ENCODE peak calls at places on chromosomes 3 and 15, in six cellular contexts. U is ovary, Z is mammary epithelial cell, F is SK-N-SH, V is psoas muscle, I is upper lobe of right lung. H is an unnamed sample.

GRCh38 chr3:130968231-130968630 is 58.4 kb downstream of the ASTE1 start:
- DNase-seq in U (no peak), Z (no peak), F (no peak), V (no peak), I (no peak), H (no peak)

GRCh38 chr3:47163990-47164848 is at the start of gene SETD2:
- DNase-seq in U (peak; percentile 95), Z (peak; percentile 91), F (peak; percentile 97), V (peak; percentile 99), I (peak; percentile 98), H (peak; percentile 94)

GRCh38 chr3:30518201-30518864 is 88.1 kb upstream of the TGFBR2 start:
- DNase-seq in U (peak; percentile 48), Z (no peak), F (no peak), V (no peak), I (no peak), H (peak; percentile 80)

GRCh38 chr3:33152363-33153360 is 38.8 kb downstream of the CRTAP start:
- DNase-seq in U (no peak), Z (peak; percentile 45), F (no peak), V (no peak), I (no peak), H (no peak)

GRCh38 chr15:79897701-79898113 is 893 bp upstream of the MTHFS start:
- DNase-seq in U (no peak), Z (no peak), F (no peak), V (no peak), I (no peak), H (no peak)

GRCh38 chr3:83622526-83622925 is 1336.3 kb upstream of the CADM2 start:
- DNase-seq in U (no peak), Z (no peak), F (no peak), V (no peak), I (no peak), H (no peak)

GRCh38 chr3:36434682-36435426 is 54.5 kb downstream of the STAC start:
- DNase-seq in U (no peak), Z (peak; percentile 35), F (no peak), V (no peak), I (no peak), H (no peak)

GRCh38 chr15:100781061-100781960 is 98.3 kb upstream of the ALDH1A3 start:
- DNase-seq in U (peak; percentile 9), Z (no peak), F (peak; percentile 88), V (no peak), I (peak; percentile 37), H (peak; percentile 11)

GRCh38 chr3:104514776-104515175 is 851.9 kb upstream of the ALCAM start:
- DNase-seq in U (no peak), Z (no peak), F (no peak), V (no peak), I (no peak), H (no peak)

GRCh38 chr3:81689617-81690016 is 71.8 kb downstream of the GBE1 start:
- DNase-seq in U (no peak), Z (no peak), F (no peak), V (no peak), I (no peak), H (no peak)

GRCh38 chr15:63818191-63818590 is 15.6 kb downstream of the HERC1 start:
- DNase-seq in U (no peak), Z (no peak), F (no peak), V (no peak), I (no peak), H (no peak)

GRCh38 chr15:63815211-63815610 is 18.5 kb downstream of the HERC1 start:
- DNase-seq in U (no peak), Z (no peak), F (no peak), V (no peak), I (no peak), H (no peak)

GRCh38 chr15:63818628-63819027 is 15.1 kb downstream of the HERC1 start:
- DNase-seq in U (no peak), Z (no peak), F (no peak), V (no peak), I (no peak), H (no peak)

GRCh38 chr15:63819645-63820044 is 14.1 kb downstream of the HERC1 start:
- DNase-seq in U (no peak), Z (no peak), F (no peak), V (no peak), I (no peak), H (no peak)

GRCh38 chr15:63815796-63816533 is 17.8 kb downstream of the HERC1 start:
- DNase-seq in U (no peak), Z (no peak), F (no peak), V (no peak), I (no peak), H (no peak)
- H3K27ac ChIP-seq in U (no peak overlapping the region), Z (no peak overlapping the region), F (no peak overlapping the region), V (no peak overlapping the region), I (peak overlapping the region; percentile 7), H (no peak overlapping the region)

GRCh38 chr15:61702224-61703120 is 357.8 kb downstream of the VPS13C start:
- DNase-seq in U (no peak), Z (no peak), F (no peak), V (peak; percentile 85), I (no peak), H (no peak)
- TF ChIP-seq CTCF in U (no peak), Z (peak; percentile 65), F (no peak), V (no peak), I (no peak), H (no peak)

DNA sequence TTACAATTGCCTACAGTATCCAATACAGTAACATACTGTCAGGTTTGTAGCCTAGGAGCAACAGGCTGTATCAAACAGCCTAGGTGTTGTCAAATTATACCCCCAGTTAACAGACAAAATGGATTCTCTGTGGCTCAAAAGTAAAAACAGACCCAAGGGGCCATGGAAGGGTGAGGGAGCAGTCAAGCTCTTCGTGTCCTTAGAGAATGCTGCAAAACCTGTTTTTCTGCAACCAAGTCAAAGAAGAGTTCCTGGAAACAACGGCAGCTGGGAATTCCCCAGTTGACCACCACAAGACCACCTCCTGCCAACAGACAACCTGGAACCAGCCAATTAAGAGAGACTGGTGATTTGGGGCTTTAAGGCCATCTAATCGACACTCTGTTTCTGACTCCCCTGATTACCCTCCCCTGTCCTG is 11.1 kb upstream of the THUMPD3 start:
- DNase-seq in U (no peak), Z (peak; percentile 63), F (no peak), V (no peak), I (no peak), H (no peak)
- H3K4me1 ChIP-seq in U (no peaks in the 10 kb centered on the region), Z (peaks cover 52% of the 10 kb centered on the region), F (no peaks in the 10 kb centered on the region), V (peaks cover 10% of the 10 kb centered on the region), I (peaks cover 3% of the 10 kb centered on the region), H (no peaks in the 10 kb centered on the region)

GRCh38 chr3:170469151-170470062 is 50.7 kb downstream of the CLDN11 start:
- DNase-seq in U (no peak), Z (no peak), F (peak; percentile 41), V (no peak), I (no peak), H (no peak)

GRCh38 chr3:170467007-170467406 is 48.3 kb downstream of the CLDN11 start:
- DNase-seq in U (no peak), Z (no peak), F (no peak), V (no peak), I (no peak), H (no peak)

GRCh38 chr3:170465935-170466334 is 47.3 kb downstream of the CLDN11 start:
- DNase-seq in U (no peak), Z (no peak), F (no peak), V (no peak), I (no peak), H (no peak)

GRCh38 chr3:170470063-170471006 is 51.7 kb downstream of the CLDN11 start:
- DNase-seq in U (no peak), Z (no peak), F (no peak), V (no peak), I (no peak), H (no peak)

GRCh38 chr3:170467560-170467959 is 48.9 kb downstream of the CLDN11 start:
- DNase-seq in U (no peak), Z (no peak), F (no peak), V (no peak), I (no peak), H (no peak)
- H3K27ac ChIP-seq in U (no peak overlapping the region), Z (no peak overlapping the region), F (no peak overlapping the region), V (no peak overlapping the region), I (no peak overlapping the region), H (no peak overlapping the region)

DNA sequence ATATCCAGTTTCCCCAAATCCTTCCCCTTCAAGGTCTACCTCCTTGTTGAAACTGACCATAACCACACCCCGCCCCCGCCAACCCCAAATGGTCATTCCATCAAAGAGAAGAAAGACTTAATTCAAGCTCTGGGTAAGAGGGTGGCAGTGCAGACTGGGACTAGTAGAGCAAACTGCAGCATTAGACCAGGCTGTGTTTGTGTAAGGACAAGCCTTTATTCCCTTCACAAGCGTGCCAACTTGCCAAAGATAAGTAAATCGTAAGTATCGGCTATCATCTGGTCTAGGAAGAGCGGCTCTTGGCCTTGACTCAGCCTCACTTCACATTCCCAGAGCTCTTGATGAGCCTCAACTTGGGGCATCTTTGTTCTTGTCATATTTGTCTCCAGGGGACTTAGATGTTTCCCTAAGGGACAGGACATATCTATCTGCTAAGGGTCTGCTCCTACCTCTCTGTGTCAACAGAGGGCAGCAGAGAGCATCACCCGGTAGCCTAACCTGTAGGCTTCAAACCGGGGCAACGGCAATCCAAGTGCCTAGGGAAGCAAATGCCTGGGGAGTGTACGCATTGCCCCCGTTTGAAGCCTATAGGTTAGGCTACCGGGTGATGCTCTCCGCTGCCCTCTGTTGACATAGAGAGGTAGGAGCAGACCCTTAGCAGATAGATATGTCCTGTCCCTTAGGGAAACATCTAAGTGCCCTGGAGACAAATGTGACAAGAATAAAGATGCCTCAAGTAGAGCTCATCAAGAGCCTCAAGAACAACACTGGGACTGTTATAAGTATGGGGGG is 8.9 kb upstream of the MAP3K13 start:
- DNase-seq in U (no peak), Z (peak; percentile 71), F (peak; percentile 73), V (peak; percentile 61), I (no peak), H (peak; percentile 66)
- TF ChIP-seq CTCF in U (no peak), Z (peak; percentile 82), F (peak; percentile 63), V (peak; percentile 61), I (peak; percentile 63), H (no peak)

GRCh38 chr3:171753025-171753472 is 57.2 kb downstream of the PLD1 start:
- DNase-seq in U (no peak), Z (peak; percentile 98), F (no peak), V (no peak), I (no peak), H (no peak)

GRCh38 chr3:171752329-171752728 is 58.0 kb downstream of the PLD1 start:
- DNase-seq in U (no peak), Z (no peak), F (no peak), V (no peak), I (no peak), H (no peak)

GRCh38 chr3:171753665-171754408 is 56.4 kb downstream of the PLD1 start:
- DNase-seq in U (no peak), Z (peak; percentile 95), F (no peak), V (no peak), I (no peak), H (no peak)

GRCh38 chr3:171757377-171758034 is 52.8 kb downstream of the PLD1 start:
- DNase-seq in U (no peak), Z (peak; percentile 51), F (no peak), V (no peak), I (no peak), H (no peak)

DNA sequence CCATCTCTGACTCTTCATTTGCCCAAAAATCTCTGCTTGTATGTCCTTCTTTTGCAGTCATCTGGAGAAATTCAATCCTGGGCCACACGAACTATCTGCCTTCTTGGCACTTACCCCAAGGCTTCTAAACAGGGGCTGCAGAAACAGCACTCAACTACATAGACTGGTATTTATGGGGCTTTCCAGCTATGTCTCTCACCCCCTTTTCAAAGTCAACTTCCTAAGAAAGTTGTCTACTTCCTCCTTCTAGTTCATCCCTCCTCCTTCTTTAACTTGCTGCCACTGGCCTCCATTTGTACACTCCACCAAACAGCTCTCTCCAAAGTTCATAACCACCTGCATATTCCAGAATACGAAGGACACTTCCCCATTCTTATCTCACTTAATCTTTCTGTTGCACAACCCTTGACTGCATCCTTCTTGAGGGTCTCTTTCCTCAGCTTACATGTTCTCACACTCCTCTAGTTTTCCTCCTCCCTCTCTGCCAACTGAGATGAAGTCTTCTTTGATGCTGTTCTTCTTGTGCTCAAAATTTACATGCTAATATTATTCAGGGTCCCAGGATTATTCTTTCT is 55.2 kb downstream of the PLD1 start:
- DNase-seq in U (no peak), Z (no peak), F (no peak), V (no peak), I (no peak), H (no peak)
- H3K4me1 ChIP-seq in U (peaks cover 15% of the 10 kb centered on the region), Z (peaks cover 40% of the 10 kb centered on the region), F (no peaks in the 10 kb centered on the region), V (no peaks in the 10 kb centered on the region), I (no peaks in the 10 kb centered on the region), H (no peaks in the 10 kb centered on the region)